ENCODE peak calls at places on chromosomes 2 and 18, in nine cellular contexts. E is left lung, H is lower lobe of right lung, V is H7, F is GM23338, C is NT2/D1, M is uterus, D is PC-3, A is hepatocyte. T is an unnamed sample.

GRCh38 chr2:228105526-228106250 is 75.8 kb downstream of the SPHKAP start:
- DNase-seq in E (no peak), H (no peak), V (no peak), F (no peak), C (no peak), M (no peak), D (no peak), A (no peak), T (no peak)

GRCh38 chr2:8546319-8547283 is 135.3 kb upstream of the ID2 start:
- DNase-seq in E (peak; percentile 60), H (peak; percentile 74), V (no peak), F (no peak), C (no peak), M (no peak), D (no peak), A (no peak), T (no peak)

GRCh38 chr2:29495068-29495467 is 379.9 kb downstream of the CLIP4 start:
- DNase-seq in E (no peak), H (no peak), V (no peak), F (no peak), C (no peak), M (no peak), D (no peak), A (no peak), T (no peak)

GRCh38 chr2:160590664-160591063 is 97.1 kb upstream of the RBMS1 start:
- DNase-seq in E (no peak), H (no peak), V (no peak), F (no peak), C (no peak), M (no peak), D (no peak), A (no peak), T (no peak)

GRCh38 chr18:58402247-58402646 is 226.6 kb downstream of the ALPK2 start:
- DNase-seq in E (no peak), H (no peak), V (no peak), F (no peak), C (no peak), M (no peak), D (peak; percentile 10), A (peak; percentile 81), T (peak; percentile 59)

GRCh38 chr18:48027401-48027931 is 97.0 kb upstream of the SMAD2 start:
- DNase-seq in E (peak; percentile 40), H (peak; percentile 44), V (no peak), F (no peak), C (no peak), M (no peak), D (no peak), A (no peak), T (peak; percentile 91)

GRCh38 chr18:79603321-79604204 is 76.0 kb upstream of the CTDP1 start:
- DNase-seq in E (peak; percentile 26), H (peak; percentile 39), V (no peak), F (no peak), C (no peak), M (no peak), D (no peak), A (no peak), T (no peak)

GRCh38 chr2:236679906-236680305 is 110.3 kb downstream of the ACKR3 start:
- DNase-seq in E (no peak), H (no peak), V (no peak), F (no peak), C (no peak), M (no peak), D (peak; percentile 77), A (peak; percentile 52), T (no peak)

GRCh38 chr18:63040788-63041410 is 278.7 kb downstream of the BCL2 start:
- DNase-seq in E (no peak), H (no peak), V (no peak), F (no peak), C (no peak), M (no peak), D (no peak), A (no peak), T (no peak)

GRCh38 chr18:7177131-7177744 is 53.7 kb upstream of the LRRC30 start:
- DNase-seq in E (no peak), H (no peak), V (peak; percentile 85), F (peak; percentile 72), C (peak; percentile 49), M (peak; percentile 41), D (peak; percentile 66), A (peak; percentile 86), T (peak; percentile 70)

GRCh38 chr2:74396149-74396548 is 16.0 kb upstream of the DCTN1 start:
- DNase-seq in E (no peak), H (no peak), V (no peak), F (no peak), C (no peak), M (no peak), D (no peak), A (no peak), T (no peak)

GRCh38 chr2:38907743-38908562 is 18.3 kb downstream of the ARHGEF33 start:
- DNase-seq in E (no peak), H (no peak), V (no peak), F (no peak), C (no peak), M (no peak), D (peak; percentile 30), A (no peak), T (no peak)

GRCh38 chr2:113137827-113138226 is 10.4 kb downstream of the IL1RN start:
- DNase-seq in E (no peak), H (no peak), V (no peak), F (no peak), C (no peak), M (no peak), D (no peak), A (no peak), T (no peak)

GRCh38 chr2:127422631-127423475 is 4.6 kb downstream of the PROC start:
- DNase-seq in E (no peak), H (peak; percentile 70), V (peak; percentile 93), F (peak; percentile 77), C (peak; percentile 15), M (no peak), D (no peak), A (peak; percentile 76), T (peak; percentile 17)

GRCh38 chr2:101697124-101697793 is at the start of gene MAP4K4:
- DNase-seq in E (peak; percentile 89), H (peak; percentile 86), V (peak; percentile 92), F (peak; percentile 83), C (peak; percentile 55), M (peak; percentile 86), D (peak; percentile 84), A (peak; percentile 89), T (peak; percentile 72)

GRCh38 chr2:10009811-10010781 is 33.3 kb upstream of the KLF11 start:
- DNase-seq in E (peak; percentile 72), H (peak; percentile 72), V (no peak), F (no peak), C (no peak), M (peak; percentile 79), D (peak; percentile 9), A (no peak), T (peak; percentile 79)

GRCh38 chr2:224173882-224174415 is 134.9 kb upstream of the SERPINE2 start:
- DNase-seq in E (no peak), H (no peak), V (no peak), F (no peak), C (no peak), M (no peak), D (no peak), A (no peak), T (no peak)

GRCh38 chr2:10487144-10488104 is 39.3 kb upstream of the ODC1 start:
- DNase-seq in E (no peak), H (no peak), V (peak; percentile 14), F (no peak), C (no peak), M (no peak), D (peak; percentile 87), A (peak; percentile 70), T (no peak)

GRCh38 chr2:10276481-10277292 is 26.0 kb upstream of the HPCAL1 start:
- DNase-seq in E (no peak), H (peak; percentile 39), V (peak; percentile 32), F (no peak), C (no peak), M (no peak), D (no peak), A (no peak), T (no peak)

GRCh38 chr2:127678531-127678930 is 3.2 kb upstream of the LIMS2 start:
- DNase-seq in E (no peak), H (no peak), V (no peak), F (no peak), C (no peak), M (no peak), D (no peak), A (no peak), T (no peak)

GRCh38 chr18:77223653-77224052 is 26.0 kb upstream of the GALR1 start:
- DNase-seq in E (no peak), H (no peak), V (no peak), F (no peak), C (no peak), M (no peak), D (peak; percentile 63), A (no peak), T (no peak)
- H3K27me3 ChIP-seq in E (no peaks in the 10 kb centered on the region), H (no peaks in the 10 kb centered on the region), V (no peaks in the 10 kb centered on the region), F (no peaks in the 10 kb centered on the region), C (no peaks in the 10 kb centered on the region), M (no peaks in the 10 kb centered on the region), D (peaks cover 18% of the 10 kb centered on the region), A (peaks cover 2% of the 10 kb centered on the region), T (no peaks in the 10 kb centered on the region)

DNA sequence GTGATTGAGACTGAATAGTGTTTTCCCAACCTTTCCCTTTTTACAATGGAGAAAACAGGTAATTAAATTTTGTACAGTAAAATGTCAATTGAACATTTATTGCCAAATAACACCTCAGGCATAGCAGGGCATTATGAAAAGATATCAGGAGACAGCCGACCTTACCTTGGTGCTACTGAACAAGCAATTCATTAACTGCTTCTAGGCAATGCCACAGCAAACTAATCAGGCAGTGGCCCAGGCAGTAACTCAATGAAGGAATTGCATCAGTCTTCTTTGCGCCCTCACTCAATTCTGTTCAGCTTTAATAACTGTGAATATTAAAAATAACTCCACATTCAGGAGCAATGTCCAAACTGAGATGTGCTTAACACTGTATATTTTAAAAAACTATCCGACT is 6.1 kb downstream of the PLCL1 start:
- DNase-seq in E (no peak), H (no peak), V (no peak), F (no peak), C (no peak), M (no peak), D (no peak), A (no peak), T (no peak)
- H3K27me3 ChIP-seq in E (no peaks in the 10 kb centered on the region), H (no peaks in the 10 kb centered on the region), V (peaks cover 13% of the 10 kb centered on the region), F (peaks cover 29% of the 10 kb centered on the region), C (peaks cover 19% of the 10 kb centered on the region), M (no peaks in the 10 kb centered on the region), D (peaks cover 60% of the 10 kb centered on the region), A (peaks cover 27% of the 10 kb centered on the region), T (no peaks in the 10 kb centered on the region)

GRCh38 chr2:20940481-20940795 is 103.4 kb downstream of the APOB start:
- DNase-seq in E (no peak), H (no peak), V (no peak), F (no peak), C (no peak), M (no peak), D (no peak), A (no peak), T (no peak)
- H3K27me3 ChIP-seq in E (no peaks in the 10 kb centered on the region), H (no peaks in the 10 kb centered on the region), V (no peaks in the 10 kb centered on the region), F (no peaks in the 10 kb centered on the region), C (no peaks in the 10 kb centered on the region), M (no peaks in the 10 kb centered on the region), D (peaks cover 7% of the 10 kb centered on the region), A (no peaks in the 10 kb centered on the region), T (no peaks in the 10 kb centered on the region)

DNA sequence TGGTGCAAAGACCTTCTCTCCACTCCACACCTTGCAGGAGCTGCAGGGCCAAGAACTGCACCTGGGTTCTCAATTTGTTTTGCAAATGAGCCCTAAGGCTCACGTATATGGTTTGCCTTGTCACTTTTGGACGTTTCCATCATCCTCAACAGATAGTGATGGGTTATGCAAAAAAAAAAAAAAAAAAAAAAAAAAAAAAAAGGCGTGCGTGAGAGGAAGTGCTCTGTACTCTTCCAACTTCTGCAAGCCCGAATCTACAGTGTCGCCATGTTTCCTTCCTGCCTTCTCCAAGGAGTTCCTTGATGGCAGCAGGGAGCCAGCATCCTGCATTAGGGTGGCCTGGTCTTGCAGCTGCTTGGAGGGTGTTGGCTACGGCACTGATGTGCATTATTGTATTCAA is 4.0 kb upstream of the INHBB start:
- DNase-seq in E (no peak), H (no peak), V (no peak), F (no peak), C (no peak), M (no peak), D (no peak), A (no peak), T (no peak)
- H3K27me3 ChIP-seq in E (peaks cover 41% of the 10 kb centered on the region), H (peaks cover 69% of the 10 kb centered on the region), V (peaks cover 49% of the 10 kb centered on the region), F (peaks cover 58% of the 10 kb centered on the region), C (peaks cover 78% of the 10 kb centered on the region), M (peaks cover 11% of the 10 kb centered on the region), D (no peaks in the 10 kb centered on the region), A (peaks cover 62% of the 10 kb centered on the region), T (no peaks in the 10 kb centered on the region)

T was measured in thyroid gland.